ENCODE peak calls at places on chromosomes 4 and X, in five cellular contexts. F, W, D, H and L are unnamed samples.
A peak's percentile ranks its signal among the peaks of the same experiment; 100 is the strongest.

GRCh38 chrX:141619336-141619735 is 29.8 kb downstream of the SPANXA2 start:
- DNase-seq in W (no peak), F (no peak), D (no peak), H (no peak), L (no peak)

GRCh38 chr4:176270669-176271068 is 1.6 kb upstream of the ASB5 start:
- DNase-seq in D (no peak), H (no peak), F (no peak), W (no peak), L (peak; percentile 84)

GRCh38 chrX:150844016-150844415 is 54.5 kb downstream of the CD99L2 start:
- DNase-seq in W (no peak), D (no peak), F (no peak), H (no peak), L (no peak)

GRCh38 chr4:33060873-33061542 is 2340.8 kb downstream of the PCDH7 start:
- DNase-seq in D (peak; percentile 24), W (peak; percentile 2), H (peak; percentile 61), F (no peak), L (peak; percentile 75)

GRCh38 chr4:98828801-98829200 is 100.1 kb downstream of the EIF4E start:
- DNase-seq in D (peak; percentile 13), F (no peak), W (peak; percentile 5), H (no peak), L (no peak)

GRCh38 chrX:113868716-113869115 is 715.2 kb upstream of the HTR2C start:
- DNase-seq in F (no peak), W (no peak), H (no peak), D (no peak), L (no peak)

GRCh38 chr4:151674804-151675290 is 86.0 kb downstream of the GATB start:
- DNase-seq in W (peak; percentile 90), F (peak; percentile 78), H (peak; percentile 83), D (peak; percentile 56), L (peak; percentile 78)

GRCh38 chr4:142846729-142847606 is 867 bp upstream of the INPP4B start:
- DNase-seq in D (peak; percentile 71), W (peak; percentile 63), H (peak; percentile 73), F (peak; percentile 52), L (peak; percentile 62)

GRCh38 chrX:87755493-87755892 is 237.9 kb downstream of the KLHL4 start:
- DNase-seq in H (no peak), W (no peak), D (no peak), F (no peak), L (no peak)

GRCh38 chr4:10090467-10091250 is 25.9 kb downstream of the WDR1 start:
- DNase-seq in F (no peak), W (no peak), H (peak; percentile 65), D (no peak), L (no peak)

GRCh38 chrX:13816899-13817298 is at the start of gene GPM6B:
- DNase-seq in W (no peak), D (no peak), H (no peak), F (no peak), L (no peak)

GRCh38 chr4:16508968-16509367 is 282.7 kb upstream of the TAPT1 start:
- DNase-seq in F (no peak), H (no peak), W (no peak), D (no peak), L (no peak)

DNA sequence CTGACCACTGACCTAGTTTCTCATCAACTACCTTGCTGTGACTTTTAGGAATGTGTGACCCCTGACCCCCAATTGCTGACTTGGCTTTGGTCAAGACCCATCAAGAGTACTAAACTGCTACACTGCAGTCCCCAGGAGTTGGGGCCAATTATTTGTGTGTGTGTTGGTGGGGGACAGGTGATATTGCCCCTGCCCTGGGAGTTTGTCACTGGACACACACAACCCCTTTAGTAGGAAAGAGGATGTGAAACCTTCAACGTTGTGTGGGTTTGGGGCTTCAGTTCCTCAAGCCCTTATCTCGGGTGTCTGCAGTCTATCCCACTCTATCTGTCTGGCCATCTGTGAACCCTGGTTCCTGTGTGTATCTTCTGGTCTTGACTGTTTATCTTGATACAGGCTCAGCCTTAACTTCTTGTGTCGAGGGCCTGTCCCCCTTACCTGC is 6.5 kb downstream of the SASH3 start:
- DNase-seq in H (peak; percentile 31), F (no peak), W (no peak), D (peak; percentile 24), L (no peak)
- H3K4me1 ChIP-seq in H (no peaks in the 10 kb centered on the region), F (no peaks in the 10 kb centered on the region), W (no peaks in the 10 kb centered on the region), D (no peaks in the 10 kb centered on the region), L (no peaks in the 10 kb centered on the region)

DNA sequence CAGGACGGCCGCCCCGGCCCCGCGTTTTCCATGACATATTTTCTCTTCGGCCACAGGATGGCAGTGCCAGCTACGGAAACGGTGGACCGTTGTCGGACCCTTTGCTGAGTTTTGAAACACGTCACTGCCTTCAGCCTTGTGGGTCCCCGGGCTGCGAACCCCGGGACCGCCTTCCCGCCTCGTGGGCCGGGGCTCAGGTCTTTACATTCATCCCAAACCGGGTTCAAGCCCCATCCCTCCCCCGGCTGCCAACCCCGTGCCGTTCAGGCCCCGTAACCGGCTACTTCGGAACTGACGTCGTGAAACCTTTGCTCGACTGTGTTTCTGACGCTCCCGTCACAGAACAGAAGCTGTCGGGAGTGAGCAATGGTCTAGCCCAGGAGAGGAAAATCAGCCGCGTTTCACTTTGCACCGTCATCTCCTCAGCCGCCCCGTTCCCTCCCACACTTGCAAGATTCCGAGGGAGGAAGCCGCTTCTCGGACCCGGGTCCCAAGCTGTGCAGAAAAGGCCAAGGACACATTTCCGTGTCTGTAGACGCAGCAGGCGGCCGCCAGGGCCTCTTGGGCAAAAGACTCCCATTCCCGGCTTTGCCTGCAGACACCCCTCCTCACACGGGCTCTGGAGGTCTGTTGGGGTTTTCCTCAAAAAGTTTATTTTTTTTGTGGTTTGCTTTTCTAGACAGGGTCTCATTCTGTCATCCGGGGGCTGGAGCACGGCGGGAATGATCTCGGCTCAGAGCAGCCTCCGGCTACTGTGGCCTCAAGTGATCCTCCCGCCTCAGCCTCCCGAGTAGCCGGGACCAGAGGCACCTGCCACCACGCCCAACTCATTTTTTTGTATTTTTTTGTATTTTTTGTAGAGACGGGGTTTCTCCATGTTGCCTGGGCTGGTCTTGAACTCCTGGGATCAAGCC is 41.4 kb upstream of the PPP2R3B start:
- DNase-seq in W (peak; percentile 54), D (no peak), H (no peak), F (no peak), L (peak; percentile 49)
- H3K4me3 ChIP-seq in W (no peak overlapping the region), D (no peak overlapping the region), H (no peak overlapping the region), F (no peak overlapping the region), L (peak overlapping the region; percentile 33)

GRCh38 chr4:12979797-12980196 is 504.3 kb downstream of the RAB28 start:
- DNase-seq in D (peak; percentile 9), F (no peak), H (no peak), W (no peak), L (no peak)
- H3K27ac ChIP-seq in D (peak overlapping the region; percentile 21), F (no peak overlapping the region), H (no peak overlapping the region), W (no peak overlapping the region), L (no peak overlapping the region)

GRCh38 chrX:44440006-44440405 is 96.5 kb upstream of the EFHC2 start:
- DNase-seq in W (no peak), D (no peak), F (no peak), H (no peak), L (no peak)
- H3K4me1 ChIP-seq in W (no peaks in the 10 kb centered on the region), D (no peaks in the 10 kb centered on the region), F (no peaks in the 10 kb centered on the region), H (no peaks in the 10 kb centered on the region), L (no peaks in the 10 kb centered on the region)

GRCh38 chr4:159175165-159175988 is 72.5 kb downstream of the RAPGEF2 start:
- DNase-seq in W (peak; percentile 48), D (peak; percentile 62), F (peak; percentile 73), H (no peak), L (peak; percentile 85)
- H3K4me3 ChIP-seq in W (peak overlapping the region; percentile 40), D (no peak overlapping the region), F (no peak overlapping the region), H (no peak overlapping the region), L (no peak overlapping the region)

GRCh38 chr4:2788532-2789103 is 4.3 kb upstream of the SH3BP2 start:
- DNase-seq in H (peak; percentile 85), F (no peak), D (no peak), W (peak; percentile 89), L (peak; percentile 30)
- H3K27ac ChIP-seq in H (no peak overlapping the region), F (no peak overlapping the region), D (no peak overlapping the region), W (peak overlapping the region; percentile 76), L (no peak overlapping the region)